ENCODE peak calls at places on chromosomes 6 and 20, in ten cellular contexts. L, M, O, B, R, U, C, I, W and Z are unnamed samples.

GRCh38 chr6:169172435-169172834 is 81.2 kb downstream of the THBS2 start:
- DNase-seq in L (no peak), M (peak; percentile 8), O (no peak), B (peak; percentile 55), R (peak; percentile 73), U (no peak), C (peak; percentile 26), I (peak; percentile 83), W (no peak), Z (no peak)

GRCh38 chr6:159044899-159045727 is at the start of gene TAGAP:
- DNase-seq in L (no peak), M (peak; percentile 3), O (peak; percentile 49), B (peak; percentile 2), R (peak; percentile 80), U (no peak), C (no peak), I (peak; percentile 62), W (peak; percentile 63), Z (no peak)

GRCh38 chr6:146902846-146903245 is 301.4 kb upstream of the STXBP5 start:
- DNase-seq in L (no peak), M (no peak), O (no peak), B (no peak), R (no peak), U (no peak), C (no peak), I (peak; percentile 59), W (no peak), Z (no peak)

GRCh38 chr6:155528982-155529453 is 73.4 kb upstream of the NOX3 start:
- DNase-seq in L (no peak), M (no peak), O (no peak), B (peak; percentile 94), R (no peak), U (no peak), C (peak; percentile 54), I (peak; percentile 32), W (no peak), Z (no peak)

GRCh38 chr6:73308712-73309533 is 45.2 kb downstream of the DPPA5 start:
- DNase-seq in L (peak; percentile 77), M (peak; percentile 50), O (no peak), B (no peak), R (peak; percentile 23), U (peak; percentile 58), C (peak; percentile 35), I (no peak), W (no peak), Z (no peak)

GRCh38 chr6:101597711-101598110 is 204.2 kb downstream of the GRIK2 start:
- DNase-seq in L (peak; percentile 25), M (no peak), O (no peak), B (peak; percentile 94), R (no peak), U (peak; percentile 11), C (no peak), I (peak; percentile 76), W (no peak), Z (no peak)

GRCh38 chr6:33570806-33571636 is 9.1 kb downstream of the BAK1 start:
- DNase-seq in L (peak; percentile 88), M (peak; percentile 66), O (peak; percentile 84), B (peak; percentile 57), R (peak; percentile 94), U (peak; percentile 84), C (peak; percentile 61), I (peak; percentile 59), W (peak; percentile 96), Z (no peak)

GRCh38 chr6:158783851-158784250 is 35.3 kb downstream of the EZR start:
- DNase-seq in L (no peak), M (no peak), O (no peak), B (no peak), R (no peak), U (no peak), C (no peak), I (no peak), W (no peak), Z (no peak)

GRCh38 chr6:125546827-125547226 is 202.6 kb upstream of the HEY2 start:
- DNase-seq in L (peak; percentile 27), M (no peak), O (no peak), B (peak; percentile 1), R (no peak), U (no peak), C (peak; percentile 26), I (peak; percentile 11), W (no peak), Z (no peak)

GRCh38 chr6:113172531-113172966 is 684.6 kb upstream of the MARCKS start:
- DNase-seq in L (no peak), M (no peak), O (peak; percentile 18), B (no peak), R (peak; percentile 62), U (no peak), C (no peak), I (no peak), W (no peak), Z (no peak)

GRCh38 chr6:130603391-130603790 is 223.8 kb upstream of the SMLR1 start:
- DNase-seq in L (no peak), M (no peak), O (no peak), B (no peak), R (no peak), U (no peak), C (no peak), I (no peak), W (no peak), Z (no peak)

GRCh38 chr6:1110935-1111334 is 201.0 kb upstream of the FOXQ1 start:
- DNase-seq in L (no peak), M (peak; percentile 33), O (no peak), B (no peak), R (no peak), U (no peak), C (peak; percentile 29), I (peak; percentile 24), W (no peak), Z (no peak)

GRCh38 chr6:115514656-115515055 is 546.0 kb downstream of the FRK start:
- DNase-seq in L (no peak), M (no peak), O (no peak), B (peak; percentile 57), R (no peak), U (no peak), C (no peak), I (no peak), W (no peak), Z (no peak)

GRCh38 chr6:75308250-75308988 is 23.8 kb upstream of the TMEM30A start:
- DNase-seq in L (peak; percentile 45), M (no peak), O (no peak), B (no peak), R (no peak), U (no peak), C (no peak), I (no peak), W (no peak), Z (no peak)

GRCh38 chr20:56827763-56828162 is 198.7 kb downstream of the TFAP2C start:
- DNase-seq in L (no peak), M (no peak), O (no peak), B (no peak), R (no peak), U (no peak), C (no peak), I (no peak), W (no peak), Z (no peak)

GRCh38 chr20:8161262-8162071 is 29.4 kb downstream of the PLCB1 start:
- DNase-seq in L (no peak), M (no peak), O (no peak), B (peak; percentile 23), R (no peak), U (no peak), C (no peak), I (no peak), W (no peak), Z (no peak)
- H3K4me1 ChIP-seq in L (no peaks in the 10 kb centered on the region), M (no peaks in the 10 kb centered on the region), O (peaks cover 26% of the 10 kb centered on the region), B (peaks cover 4% of the 10 kb centered on the region), R (no peaks in the 10 kb centered on the region), U (no peaks in the 10 kb centered on the region), C (peaks cover 10% of the 10 kb centered on the region), I (no peaks in the 10 kb centered on the region), W (no peaks in the 10 kb centered on the region), Z (no peaks in the 10 kb centered on the region)

DNA sequence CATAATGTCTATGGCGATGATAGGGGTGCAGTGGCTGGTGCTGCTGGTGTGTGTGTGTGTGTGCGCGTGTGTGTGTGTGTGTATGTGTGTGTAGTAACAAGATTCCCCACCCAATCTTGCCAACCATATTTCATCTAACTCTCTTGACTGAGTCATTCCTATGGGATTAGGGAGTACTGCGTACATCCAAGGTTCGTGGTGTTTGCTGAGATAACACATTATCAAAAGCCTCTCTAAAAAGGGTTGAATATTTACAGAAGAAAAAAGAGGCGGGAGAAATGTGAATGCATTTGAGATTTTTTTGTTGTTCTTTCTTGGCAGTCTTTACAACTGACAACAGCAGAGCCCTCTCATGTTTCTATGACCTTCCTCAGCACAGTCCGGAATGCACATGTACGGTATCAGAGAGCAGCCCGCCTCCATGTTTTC is 192.3 kb downstream of the GMPR start:
- DNase-seq in L (no peak), M (no peak), O (no peak), B (peak; percentile 62), R (no peak), U (no peak), C (peak; percentile 60), I (no peak), W (no peak), Z (no peak)
- H3K4me1 ChIP-seq in L (no peaks in the 10 kb centered on the region), M (no peaks in the 10 kb centered on the region), O (peaks cover 35% of the 10 kb centered on the region), B (peaks cover 17% of the 10 kb centered on the region), R (no peaks in the 10 kb centered on the region), U (no peaks in the 10 kb centered on the region), C (peaks cover 47% of the 10 kb centered on the region), I (peaks cover 8% of the 10 kb centered on the region), W (peaks cover 34% of the 10 kb centered on the region), Z (no peaks in the 10 kb centered on the region)

GRCh38 chr6:90157441-90157840 is 139.2 kb downstream of the BACH2 start:
- DNase-seq in L (no peak), M (no peak), O (no peak), B (no peak), R (no peak), U (no peak), C (no peak), I (no peak), W (no peak), Z (no peak)

GRCh38 chr6:90155114-90155513 is 141.5 kb downstream of the BACH2 start:
- DNase-seq in L (no peak), M (no peak), O (no peak), B (peak; percentile 55), R (no peak), U (no peak), C (no peak), I (no peak), W (no peak), Z (no peak)

GRCh38 chr6:90151827-90152449 is 144.7 kb downstream of the BACH2 start:
- DNase-seq in L (no peak), M (no peak), O (no peak), B (no peak), R (no peak), U (no peak), C (no peak), I (no peak), W (no peak), Z (no peak)

GRCh38 chr6:90156861-90157260 is 139.8 kb downstream of the BACH2 start:
- DNase-seq in L (no peak), M (peak; percentile 7), O (no peak), B (no peak), R (no peak), U (no peak), C (no peak), I (no peak), W (no peak), Z (no peak)

GRCh38 chr6:90154666-90155065 is 142.0 kb downstream of the BACH2 start:
- DNase-seq in L (no peak), M (no peak), O (no peak), B (no peak), R (no peak), U (peak; percentile 16), C (no peak), I (no peak), W (no peak), Z (no peak)
- H3K4me1 ChIP-seq in L (no peaks in the 10 kb centered on the region), M (no peaks in the 10 kb centered on the region), O (peaks cover 10% of the 10 kb centered on the region), B (peaks cover 12% of the 10 kb centered on the region), R (no peaks in the 10 kb centered on the region), U (peaks cover 20% of the 10 kb centered on the region), C (no peaks in the 10 kb centered on the region), I (no peaks in the 10 kb centered on the region), W (no peaks in the 10 kb centered on the region), Z (no peaks in the 10 kb centered on the region)

GRCh38 chr6:7159790-7160525 is 52.2 kb downstream of the RREB1 start:
- DNase-seq in L (no peak), M (no peak), O (no peak), B (no peak), R (no peak), U (no peak), C (no peak), I (no peak), W (no peak), Z (no peak)
- H3K4me1 ChIP-seq in L (peaks cover 39% of the 10 kb centered on the region), M (peaks cover 50% of the 10 kb centered on the region), O (peaks cover 94% of the 10 kb centered on the region), B (peaks cover 19% of the 10 kb centered on the region), R (peaks cover 26% of the 10 kb centered on the region), U (peaks cover 32% of the 10 kb centered on the region), C (peaks cover 33% of the 10 kb centered on the region), I (peaks cover 50% of the 10 kb centered on the region), W (peaks cover 46% of the 10 kb centered on the region), Z (peaks cover 10% of the 10 kb centered on the region)